ENCODE peak calls at places on chromosomes 3 and 15, in six cellular contexts. H, U, A, W, V and F are unnamed samples. For H3K4me1, the result is how much of the 10 kb centered on the place peaks cover.

GRCh38 chr3:71154846-71155245 is 428.7 kb downstream of the FOXP1 start:
- DNase-seq in A (no peak), H (no peak), U (no peak), V (no peak), W (no peak), F (no peak)

GRCh38 chr3:189947948-189948723 is 172.6 kb downstream of the P3H2 start:
- DNase-seq in H (no peak), W (peak), V (no peak), U (peak), A (no peak), F (peak)

GRCh38 chr15:56916825-56917477 is 1.5 kb upstream of the TCF12 start:
- DNase-seq in V (no peak), W (no peak), U (no peak), H (no peak), A (no peak), F (no peak)

GRCh38 chr3:190617185-190617584 is 103.3 kb downstream of the IL1RAP start:
- DNase-seq in A (peak), V (no peak), W (peak), H (no peak), U (no peak), F (no peak)

GRCh38 chr3:103393395-103394186 is 958.8 kb downstream of the ZPLD1 start:
- DNase-seq in U (peak), A (no peak), W (no peak), V (no peak), H (no peak), F (peak)

GRCh38 chr3:71250026-71250425 is 333.5 kb downstream of the FOXP1 start:
- DNase-seq in V (no peak), H (no peak), W (no peak), U (no peak), A (no peak), F (no peak)

GRCh38 chr3:146133436-146133835 is 27.5 kb downstream of the PLOD2 start:
- DNase-seq in H (no peak), V (no peak), U (peak), A (no peak), W (no peak), F (no peak)

GRCh38 chr3:193207290-193207689 is 33.7 kb upstream of the PLAAT1 start:
- DNase-seq in V (no peak), U (no peak), A (no peak), H (no peak), W (no peak), F (peak)

GRCh38 chr3:11271986-11272904 is at the start of gene ATG7:
- DNase-seq in W (peak), A (peak), U (peak), H (peak), V (peak), F (peak)

GRCh38 chr3:197013989-197014388 is 15.6 kb downstream of the MELTF start:
- DNase-seq in V (no peak), W (no peak), A (no peak), H (no peak), U (no peak), F (no peak)

GRCh38 chr15:87477759-87478687 is 778.5 kb downstream of the NTRK3 start:
- DNase-seq in U (peak), W (peak), H (peak), A (peak), V (no peak), F (peak)

GRCh38 chr3:138782748-138783147 is 52.0 kb downstream of the PIK3CB start:
- DNase-seq in U (no peak), H (no peak), A (no peak), V (no peak), W (no peak), F (no peak)

GRCh38 chr3:66830301-66830700 is 167.8 kb upstream of the KBTBD8 start:
- DNase-seq in W (no peak), V (no peak), U (no peak), A (no peak), H (no peak), F (no peak)

DNA sequence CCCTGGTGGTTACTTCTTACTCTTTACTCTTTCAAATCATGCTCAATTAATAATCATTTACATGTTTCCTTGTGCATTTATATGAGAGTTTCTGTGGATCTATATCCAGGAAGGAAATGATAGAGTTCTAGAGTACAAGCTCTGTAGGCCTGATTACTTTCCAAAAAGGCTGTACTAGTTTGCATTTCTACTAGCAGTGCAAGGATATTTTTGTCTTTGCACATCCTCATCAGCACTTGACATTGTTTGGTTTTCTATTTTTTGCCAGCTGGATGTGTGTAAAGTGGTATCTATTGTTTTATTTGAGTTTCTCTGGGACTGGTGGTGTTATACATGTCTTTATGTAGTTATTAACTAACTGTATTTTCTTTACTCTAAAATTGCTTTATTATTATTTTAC is 19.6 kb upstream of the SLC7A14 start:
- DNase-seq in W (no peak), V (no peak), U (no peak), A (no peak), H (no peak), F (no peak)
- H2BK15ac ChIP-seq in W (no peak), V (no peak), U (no peak), A (no peak), H (no peak), F (no peak)

GRCh38 chr3:123641084-123641462 is 56.2 kb upstream of the HACD2 start:
- DNase-seq in V (no peak), U (no peak), H (no peak), W (no peak), A (no peak), F (no peak)

GRCh38 chr3:123640311-123641083 is 55.6 kb upstream of the HACD2 start:
- DNase-seq in W (no peak), V (no peak), A (no peak), H (no peak), U (no peak), F (peak)

GRCh38 chr3:123641505-123641904 is 56.7 kb upstream of the HACD2 start:
- DNase-seq in U (no peak), A (no peak), H (no peak), V (no peak), W (no peak), F (no peak)

GRCh38 chr3:123642957-123643330 is 58.1 kb upstream of the HACD2 start:
- DNase-seq in U (no peak), H (no peak), V (no peak), W (no peak), A (no peak), F (no peak)

GRCh38 chr3:123642182-123642956 is 57.5 kb upstream of the HACD2 start:
- DNase-seq in H (peak), V (peak), A (peak), W (peak), U (peak), F (peak)
- H3K4me1 ChIP-seq in H (under half), V (under half), A (under half), W (under half), U (under half), F (under half)

GRCh38 chr3:134860141-134860540 is 65.1 kb downstream of the EPHB1 start:
- DNase-seq in H (no peak), W (no peak), V (no peak), A (no peak), U (no peak), F (no peak)
- H2BK15ac ChIP-seq in H (no peak), W (no peak), V (no peak), A (no peak), U (no peak), F (no peak)

DNA sequence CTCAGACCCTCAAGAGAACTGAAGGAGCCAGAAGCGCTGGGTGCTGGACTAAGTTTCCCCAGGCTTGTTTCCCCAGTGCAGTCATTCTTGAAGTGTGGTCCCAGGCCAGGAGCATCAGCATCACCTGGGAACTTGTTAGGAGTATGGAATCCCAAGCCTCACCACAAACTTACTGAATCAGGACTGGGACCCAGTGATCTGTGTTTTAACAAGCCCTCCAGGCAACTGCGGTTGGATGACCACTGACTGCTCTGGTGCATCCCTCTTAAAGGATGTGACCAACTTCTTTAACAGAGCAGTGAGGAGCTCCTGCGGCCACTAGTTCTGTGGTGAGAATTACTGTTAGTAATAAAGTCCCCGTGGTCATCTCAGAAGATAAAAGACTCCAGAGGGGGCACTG is 62.4 kb upstream of the DAZL start:
- DNase-seq in A (no peak), H (no peak), U (no peak), W (no peak), V (no peak), F (no peak)
- H3K4me1 ChIP-seq in A (under half), H (under half), U (under half), W (under half), V (under half), F (under half)

DNA sequence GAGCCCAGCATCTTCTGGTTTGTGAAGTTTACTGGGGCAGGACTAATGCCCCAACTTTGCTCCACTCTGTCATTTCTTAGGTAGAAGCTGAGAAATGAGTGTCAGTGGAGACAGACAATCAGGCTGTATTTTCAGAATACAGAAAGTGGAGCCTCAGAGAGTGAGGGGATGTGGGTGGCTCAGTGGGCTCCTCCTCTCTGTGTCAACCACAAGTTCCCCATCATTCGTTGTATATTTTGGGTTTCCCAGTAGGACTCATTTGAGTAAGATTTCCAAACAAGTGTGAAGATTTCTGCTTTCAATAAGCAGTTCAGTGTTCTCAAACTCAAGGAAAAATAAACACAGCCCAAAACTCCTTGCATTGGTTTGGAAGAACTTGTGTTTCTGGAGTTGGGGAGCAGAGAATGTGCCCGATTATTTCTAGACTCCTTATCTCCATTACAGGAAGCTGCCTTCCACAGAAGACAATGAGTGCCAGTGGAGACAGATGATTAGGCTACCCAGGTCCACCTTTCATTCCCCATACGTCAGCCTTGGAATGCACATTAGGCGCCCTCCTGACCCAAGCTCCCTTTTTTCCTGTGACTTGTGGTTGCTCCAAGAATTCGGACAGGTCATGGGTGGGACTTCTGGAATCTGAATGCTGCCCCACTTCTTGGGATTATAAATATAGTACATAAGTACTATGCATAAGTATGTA is 792.1 kb upstream of the LMCD1 start:
- DNase-seq in A (no peak), V (no peak), U (no peak), W (peak), H (no peak), F (no peak)
- H2BK15ac ChIP-seq in A (no peak), V (no peak), U (no peak), W (no peak), H (no peak), F (no peak)

GRCh38 chr15:96247631-96248305 is 82.7 kb upstream of the NR2F2 start:
- DNase-seq in A (no peak), V (no peak), U (peak), H (no peak), W (no peak), F (no peak)
- H3K4me1 ChIP-seq in A (under half), V (under half), U (under half), H (under half), W (under half), F (under half)

GRCh38 chr15:97129684-97130083 is 799.2 kb downstream of the NR2F2 start:
- DNase-seq in A (no peak), W (no peak), H (no peak), V (no peak), U (no peak), F (no peak)
- H2BK15ac ChIP-seq in A (no peak), W (no peak), H (no peak), V (no peak), U (no peak), F (no peak)

DNA sequence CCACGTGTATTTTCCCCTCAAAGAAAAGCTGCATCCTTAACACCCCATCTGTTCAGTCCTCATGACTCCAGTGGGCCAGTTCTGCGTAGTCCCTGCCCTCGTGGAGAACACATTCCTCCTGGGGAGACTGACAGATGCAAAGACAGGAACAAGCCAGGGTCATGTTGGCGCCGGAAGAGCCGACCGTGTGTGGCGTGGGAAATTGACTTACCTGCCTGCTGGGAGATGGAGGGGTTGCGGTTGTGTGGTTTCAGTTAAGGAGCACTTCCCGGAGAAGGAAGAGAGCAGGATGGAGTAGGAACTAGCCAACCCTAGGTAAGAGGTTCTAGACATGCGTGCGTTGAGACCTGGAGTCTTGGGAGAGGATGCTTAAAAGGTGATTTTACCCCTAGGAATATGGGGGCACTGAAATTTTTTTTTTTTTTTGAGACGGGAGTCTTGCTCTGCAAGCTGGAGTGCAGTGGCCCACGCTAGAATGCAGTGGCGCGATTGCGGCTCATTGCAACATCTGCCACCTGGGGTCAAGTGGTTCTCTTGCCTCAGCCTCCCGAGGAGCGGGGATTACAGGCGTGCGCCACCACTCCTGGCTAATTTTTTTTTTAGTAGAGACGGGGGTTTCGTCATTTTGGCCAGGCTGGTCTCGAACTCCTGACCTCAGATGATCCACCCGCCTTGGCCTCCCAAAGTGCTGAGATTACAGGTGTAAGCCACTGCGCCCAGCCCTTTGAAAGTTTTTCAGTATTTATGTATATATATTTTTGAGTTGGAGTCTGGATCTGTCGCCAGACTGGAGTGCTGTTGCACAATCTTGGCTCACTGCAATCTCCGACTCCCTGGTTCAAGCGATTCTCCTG is 1.4 kb downstream of the VHL start:
- DNase-seq in W (peak), H (peak), A (no peak), V (no peak), U (no peak), F (no peak)
- H3K4me1 ChIP-seq in W (under half), H (under half), A (under half), V (under half), U (under half), F (under half)

GRCh38 chr3:157176108-157176507 is 16.2 kb upstream of the CCNL1 start:
- DNase-seq in V (no peak), W (no peak), U (peak), H (no peak), A (no peak), F (peak)
- H2BK15ac ChIP-seq in V (no peak), W (no peak), U (peak), H (no peak), A (no peak), F (no peak)

GRCh38 chr3:177357352-177358084 is 160.2 kb upstream of the TBL1XR1 start:
- DNase-seq in U (peak), H (no peak), V (peak), W (peak), A (no peak), F (peak)
- H3K4me1 ChIP-seq in U (under half), H (under half), V (under half), W (under half), A (under half), F (under half)